ENCODE peak calls at places on chromosomes 13 and 19, in six cellular contexts. U is heart left ventricle, E is prostate gland, H is testis, G is ovary, D is gastrocnemius medialis. O is an unnamed sample. For H3K4me1, the result is how much of the 10 kb centered on the place peaks cover.

GRCh38 chr13:69474286-69474685 is 633.3 kb upstream of the ATXN8OS start:
- DNase-seq in U (no peak), E (no peak), H (no peak), G (no peak), D (no peak), O (no peak)

GRCh38 chr13:84037937-84038464 is 155.7 kb upstream of the SLITRK1 start:
- DNase-seq in U (no peak), E (no peak), H (no peak), G (no peak), D (no peak), O (no peak)

GRCh38 chr13:100875392-100876043 is 200.9 kb upstream of the TMTC4 start:
- DNase-seq in U (no peak), E (no peak), H (no peak), G (no peak), D (no peak), O (no peak)

GRCh38 chr13:26112843-26113242 is 61.0 kb upstream of the SHISA2 start:
- DNase-seq in U (no peak), E (no peak), H (no peak), G (no peak), D (no peak), O (no peak)

GRCh38 chr13:84985860-84986259 is 813.4 kb downstream of the SLITRK6 start:
- DNase-seq in U (no peak), E (no peak), H (no peak), G (no peak), D (no peak), O (no peak)

GRCh38 chr13:42258747-42259146 is 13.2 kb upstream of the AKAP11 start:
- DNase-seq in U (no peak), E (no peak), H (no peak), G (no peak), D (no peak), O (no peak)

GRCh38 chr13:54845351-54845965 is 1816.8 kb downstream of the OLFM4 start:
- DNase-seq in U (no peak), E (no peak), H (no peak), G (no peak), D (no peak), O (no peak)

GRCh38 chr19:6947745-6948144 is 60.4 kb downstream of the ADGRE1 start:
- DNase-seq in U (peak), E (no peak), H (no peak), G (no peak), D (no peak), O (no peak)

GRCh38 chr13:77084755-77085154 is 57.8 kb upstream of the FBXL3 start:
- DNase-seq in U (no peak), E (no peak), H (peak), G (no peak), D (no peak), O (no peak)

GRCh38 chr13:110560606-110561334 is 752 bp downstream of the RAB20 start:
- DNase-seq in U (peak), E (no peak), H (peak), G (no peak), D (no peak), O (no peak)

GRCh38 chr13:63979951-63980350 is 2564.3 kb upstream of the PCDH20 start:
- DNase-seq in U (no peak), E (no peak), H (no peak), G (no peak), D (no peak), O (no peak)

GRCh38 chr13:114096811-114097503 is 35.5 kb downstream of the RASA3 start:
- DNase-seq in U (peak), E (no peak), H (no peak), G (no peak), D (no peak), O (peak)

GRCh38 chr13:42720116-42720857 is 61.1 kb upstream of the FAM216B start:
- DNase-seq in U (no peak), E (no peak), H (no peak), G (peak), D (no peak), O (no peak)

GRCh38 chr19:46746281-46746965 is at the start of gene STRN4:
- DNase-seq in U (no peak), E (no peak), H (peak), G (peak), D (no peak), O (no peak)

GRCh38 chr13:80962855-80963254 is 621.9 kb upstream of the SPRY2 start:
- DNase-seq in U (no peak), E (no peak), H (no peak), G (no peak), D (no peak), O (no peak)

GRCh38 chr19:5985098-5985783 is 7.3 kb upstream of the RANBP3 start:
- DNase-seq in U (no peak), E (no peak), H (peak), G (no peak), D (no peak), O (no peak)

GRCh38 chr13:73657821-73658540 is 476.2 kb downstream of the KLF12 start:
- DNase-seq in U (peak), E (no peak), H (peak), G (no peak), D (peak), O (no peak)

GRCh38 chr19:16509141-16510061 is 13.2 kb downstream of the C19orf44 start:
- DNase-seq in U (peak), E (peak), H (peak), G (no peak), D (no peak), O (no peak)

GRCh38 chr19:2168619-2169424 is 5.1 kb downstream of the DOT1L start:
- DNase-seq in U (peak), E (peak), H (peak), G (peak), D (peak), O (peak)

GRCh38 chr19:40716031-40716654 is 543 bp downstream of the COQ8B start:
- DNase-seq in U (no peak), E (peak), H (no peak), G (peak), D (no peak), O (peak)

GRCh38 chr19:44635581-44636438 is 7.9 kb upstream of the PVR start:
- DNase-seq in U (no peak), E (no peak), H (no peak), G (no peak), D (no peak), O (no peak)

GRCh38 chr13:50425772-50426171 is 410.5 kb downstream of the KCNRG start:
- DNase-seq in U (no peak), E (no peak), H (no peak), G (no peak), D (no peak), O (no peak)

GRCh38 chr19:40467007-40467565 is 285 bp downstream of the SPTBN4 start:
- DNase-seq in U (no peak), E (no peak), H (no peak), G (peak), D (no peak), O (no peak)

GRCh38 chr13:99316657-99317244 is 9.6 kb upstream of the GPR183 start:
- DNase-seq in U (no peak), E (no peak), H (no peak), G (peak), D (no peak), O (no peak)

DNA sequence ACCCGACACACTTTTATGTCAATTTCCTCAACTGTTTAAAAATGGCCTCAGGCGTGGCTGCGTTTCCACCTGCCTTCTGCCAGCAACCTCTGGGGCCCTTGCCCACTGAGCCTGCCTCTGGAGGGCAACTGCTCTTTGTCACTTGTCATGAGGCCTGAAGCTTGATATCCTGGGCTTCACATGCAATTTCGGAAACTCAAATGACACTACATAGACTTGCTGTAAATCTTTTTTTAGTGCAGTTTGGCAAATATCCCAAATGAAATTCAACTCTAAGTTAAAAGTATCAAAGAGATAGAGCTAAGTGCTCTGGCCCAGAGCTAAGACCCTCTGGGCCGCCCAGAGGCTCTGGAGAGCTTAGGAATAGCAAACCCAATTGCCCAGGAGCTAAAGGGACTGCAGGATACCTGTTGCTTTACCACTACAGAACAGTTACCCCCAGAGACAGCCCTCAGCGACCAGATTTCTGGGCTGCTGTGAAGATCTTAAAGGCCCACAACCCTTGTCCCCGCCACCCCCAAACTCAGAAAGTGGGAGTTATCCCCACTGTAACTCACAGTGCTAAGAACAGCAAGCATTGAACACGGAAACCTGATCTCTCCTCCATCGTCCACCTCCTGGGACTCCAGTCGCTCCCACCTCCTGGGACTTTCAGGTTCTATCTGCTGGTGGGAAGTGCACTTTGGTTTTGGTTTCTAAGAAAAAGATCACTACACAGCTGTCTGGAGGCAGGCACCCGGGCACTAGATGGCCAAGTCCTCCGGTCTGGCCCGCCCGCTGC is 19.4 kb downstream of the GJA3 start:
- DNase-seq in U (peak), E (no peak), H (no peak), G (no peak), D (no peak), O (peak)
- H3K4me3 ChIP-seq in U (no peak), E (no peak), H (peak), G (no peak), D (no peak), O (peak)

DNA sequence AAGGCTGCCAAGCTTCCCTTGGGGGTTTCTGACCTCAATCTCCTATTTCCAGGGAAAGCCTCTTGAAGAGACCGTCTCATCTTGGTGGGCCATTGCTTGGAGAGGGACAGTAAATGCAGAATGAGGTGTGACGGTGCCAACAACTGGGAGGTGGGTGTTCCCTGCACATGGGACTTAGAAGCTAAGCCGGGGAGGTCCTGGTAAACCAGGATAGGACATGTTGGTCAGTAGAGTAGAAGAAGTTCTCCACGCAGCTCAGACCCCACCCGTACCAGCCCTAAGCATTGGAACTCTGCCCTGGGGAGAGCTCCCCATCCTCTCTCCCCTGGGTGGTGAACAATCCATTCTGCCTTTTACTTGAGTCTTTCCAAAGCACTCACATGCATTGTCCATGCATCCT is 92.0 kb downstream of the SOX1 start:
- DNase-seq in U (no peak), E (no peak), H (no peak), G (no peak), D (no peak), O (no peak)
- H3K4me1 ChIP-seq in U (under half), E (under half), H (under half), G (under half), D (under half), O (under half)

DNA sequence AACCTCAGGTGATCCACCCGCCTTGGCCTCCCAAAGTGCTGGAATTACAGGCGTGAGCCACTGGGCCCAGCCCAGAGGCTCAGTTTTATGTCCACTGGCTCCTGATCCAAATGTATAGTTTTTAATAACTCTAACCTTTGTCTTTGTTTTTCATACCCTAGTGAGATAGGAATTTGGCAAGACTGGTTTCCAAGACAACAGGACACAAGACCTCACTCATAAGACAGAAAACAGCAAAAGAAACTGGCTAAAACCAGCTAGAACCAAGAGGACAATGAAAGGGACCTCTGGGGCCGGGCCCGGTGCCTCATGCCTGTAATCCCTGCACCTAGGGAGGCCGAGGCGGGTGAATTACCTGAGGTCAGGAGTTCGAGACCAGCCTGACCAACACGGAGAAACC is 27.6 kb downstream of the CPT1C start:
- DNase-seq in U (no peak), E (no peak), H (no peak), G (peak), D (no peak), O (no peak)
- TF ChIP-seq POLR2A in U (no peak), E (no peak), H (no peak), G (no peak), D (no peak), O (no peak)

DNA sequence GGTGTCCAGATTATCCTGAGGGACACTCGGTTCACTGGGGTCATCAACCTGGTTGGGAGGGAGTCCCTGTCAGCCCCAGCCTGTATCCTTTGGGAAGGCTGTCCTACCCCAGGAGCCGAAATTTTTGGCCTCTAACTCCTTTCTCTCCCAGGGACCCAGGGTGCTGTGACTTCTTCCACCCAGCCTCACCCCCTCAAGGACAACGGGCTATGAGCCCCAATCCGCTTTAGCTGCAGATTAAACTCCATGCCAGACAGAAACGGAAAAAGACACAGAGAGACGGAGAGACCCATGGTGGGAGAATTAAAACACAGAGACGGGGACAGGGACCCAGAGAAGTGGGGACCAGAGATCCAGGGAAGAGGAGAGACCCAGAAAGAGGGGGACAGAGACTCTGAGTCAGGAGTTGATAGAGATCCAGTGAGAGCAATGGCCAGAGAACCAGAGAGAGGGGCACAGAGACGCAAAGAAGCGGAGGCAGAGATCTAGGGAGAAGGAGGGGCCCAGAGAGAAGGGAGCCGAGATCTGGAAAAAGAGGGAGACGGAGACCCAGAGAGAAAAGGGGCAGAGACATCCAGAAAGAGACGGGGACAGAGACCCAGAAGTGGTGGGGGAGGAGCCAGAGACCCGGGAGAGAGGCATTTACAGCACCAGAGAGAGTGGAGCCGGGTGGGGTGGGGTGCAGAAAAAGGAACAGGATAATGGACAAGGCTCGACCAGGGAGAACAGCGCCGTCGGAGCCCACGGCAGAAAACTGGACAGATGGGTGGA is 703 bp downstream of the SLC17A7 start:
- DNase-seq in U (no peak), E (no peak), H (no peak), G (no peak), D (no peak), O (no peak)
- H3K4me3 ChIP-seq in U (peak), E (no peak), H (peak), G (no peak), D (peak), O (peak)

DNA sequence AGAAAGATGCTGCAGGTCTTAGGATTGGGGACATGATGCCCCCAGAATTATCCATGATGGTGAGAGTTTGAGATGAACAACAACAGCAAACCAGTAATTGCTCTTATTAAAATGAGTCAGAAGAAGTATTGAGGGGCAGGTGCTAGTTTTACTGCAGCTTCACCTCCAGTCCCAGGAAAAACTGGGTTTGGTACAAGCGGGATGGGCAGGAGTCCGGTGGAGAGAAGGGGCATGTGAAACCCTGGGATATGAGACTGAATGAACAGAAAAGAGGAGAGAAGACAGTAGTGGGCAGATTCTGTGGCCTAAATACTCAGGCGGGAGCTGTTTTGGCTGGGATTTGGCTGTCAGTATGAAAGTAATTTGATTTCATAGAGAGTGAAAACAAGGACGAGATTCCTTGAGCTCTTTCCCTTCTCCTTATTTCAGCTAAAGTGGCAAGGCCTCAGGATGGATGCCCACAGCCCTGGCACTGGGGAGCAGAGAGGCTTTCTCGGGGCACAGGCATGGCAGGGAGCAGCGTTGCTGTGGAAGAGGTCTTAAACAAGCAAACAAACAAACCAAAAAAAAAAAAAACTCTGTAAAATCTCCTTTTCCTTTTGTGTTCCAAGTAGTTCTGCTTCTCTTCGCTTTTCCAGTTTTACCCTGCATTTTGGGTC is 30.7 kb downstream of the NFIX start:
- DNase-seq in U (no peak), E (no peak), H (no peak), G (no peak), D (no peak), O (no peak)
- H3K4me1 ChIP-seq in U (half or more), E (under half), H (under half), G (under half), D (half or more), O (half or more)

GRCh38 chr19:14559916-14560775 is 11.7 kb downstream of the NDUFB7 start:
- DNase-seq in U (peak), E (no peak), H (no peak), G (no peak), D (peak), O (no peak)

GRCh38 chr19:14556662-14557188 is 15.1 kb downstream of the NDUFB7 start:
- DNase-seq in U (peak), E (peak), H (peak), G (peak), D (peak), O (peak)

GRCh38 chr19:14555918-14556661 is 15.8 kb downstream of the NDUFB7 start:
- DNase-seq in U (no peak), E (no peak), H (no peak), G (no peak), D (no peak), O (no peak)

GRCh38 chr19:14560776-14561108 is 11.1 kb downstream of the NDUFB7 start:
- DNase-seq in U (no peak), E (no peak), H (no peak), G (no peak), D (no peak), O (no peak)

GRCh38 chr19:14558370-14559066 is 13.3 kb downstream of the NDUFB7 start:
- DNase-seq in U (no peak), E (no peak), H (no peak), G (no peak), D (no peak), O (no peak)
- TF ChIP-seq POLR2A in U (no peak), E (no peak), H (no peak), G (no peak), D (no peak), O (no peak)

O was measured in suprapubic skin.